ENCODE peak calls at places on chromosome 19, in seven cellular contexts. One of them, this sample, is unnamed.

GRCh38 chr19:34357431-34357830 is 7.6 kb upstream of the GPI start:
- DNase-seq in activated T-cell treated with anti-CD3 and anti-CD28 coated beads, Interleukin-2, amount 50 U/mL, for 24 hours: no peak
- DNase-seq in T1000: no peak
- DNase-seq in left colon: no peak
- DNase-seq in putamen: no peak
- DNase-seq in hepatic stellate cell: no peak
- DNase-seq in pancreas: no peak
- DNase-seq in this sample: no peak

GRCh38 chr19:49071860-49072547 is 495 bp downstream of the KCNA7 start:
- DNase-seq in activated T-cell treated with anti-CD3 and anti-CD28 coated beads, Interleukin-2, amount 50 U/mL, for 24 hours: peak; percentile 49
- DNase-seq in T1000: no peak
- DNase-seq in left colon: no peak
- DNase-seq in putamen: no peak
- DNase-seq in hepatic stellate cell: no peak
- DNase-seq in pancreas: no peak
- DNase-seq in this sample: no peak

GRCh38 chr19:53094749-53095575 is 8.3 kb downstream of the ZNF160 start:
- DNase-seq in activated T-cell treated with anti-CD3 and anti-CD28 coated beads, Interleukin-2, amount 50 U/mL, for 24 hours: no peak
- DNase-seq in T1000: no peak
- DNase-seq in left colon: no peak
- DNase-seq in putamen: no peak
- DNase-seq in hepatic stellate cell: no peak
- DNase-seq in pancreas: no peak
- DNase-seq in this sample: no peak

GRCh38 chr19:23823952-23824389 is 65.3 kb upstream of the ZNF681 start:
- DNase-seq in activated T-cell treated with anti-CD3 and anti-CD28 coated beads, Interleukin-2, amount 50 U/mL, for 24 hours: no peak
- DNase-seq in T1000: no peak
- DNase-seq in left colon: peak; percentile 41
- DNase-seq in putamen: no peak
- DNase-seq in hepatic stellate cell: no peak
- DNase-seq in pancreas: no peak
- DNase-seq in this sample: no peak

GRCh38 chr19:34236035-34236793 is 18.1 kb upstream of the GARRE1 start:
- DNase-seq in activated T-cell treated with anti-CD3 and anti-CD28 coated beads, Interleukin-2, amount 50 U/mL, for 24 hours: no peak
- DNase-seq in T1000: no peak
- DNase-seq in left colon: peak; percentile 50
- DNase-seq in putamen: no peak
- DNase-seq in hepatic stellate cell: no peak
- DNase-seq in pancreas: no peak
- DNase-seq in this sample: no peak

GRCh38 chr19:38003427-38004099 is 96.6 kb downstream of the SIPA1L3 start:
- DNase-seq in activated T-cell treated with anti-CD3 and anti-CD28 coated beads, Interleukin-2, amount 50 U/mL, for 24 hours: peak; percentile 57
- DNase-seq in T1000: peak; percentile 74
- DNase-seq in left colon: peak; percentile 52
- DNase-seq in putamen: peak; percentile 55
- DNase-seq in hepatic stellate cell: peak; percentile 45
- DNase-seq in pancreas: peak; percentile 61
- DNase-seq in this sample: peak; percentile 74

GRCh38 chr19:42281175-42282035 is 12.4 kb downstream of the CIC start:
- DNase-seq in activated T-cell treated with anti-CD3 and anti-CD28 coated beads, Interleukin-2, amount 50 U/mL, for 24 hours: peak; percentile 61
- DNase-seq in T1000: peak; percentile 14
- DNase-seq in left colon: peak; percentile 60
- DNase-seq in putamen: peak; percentile 78
- DNase-seq in hepatic stellate cell: no peak
- DNase-seq in pancreas: no peak
- DNase-seq in this sample: no peak

GRCh38 chr19:45768644-45769053 is 403 bp downstream of the SIX5 start:
- DNase-seq in activated T-cell treated with anti-CD3 and anti-CD28 coated beads, Interleukin-2, amount 50 U/mL, for 24 hours: no peak
- DNase-seq in T1000: peak; percentile 25
- DNase-seq in left colon: no peak
- DNase-seq in putamen: no peak
- DNase-seq in hepatic stellate cell: peak; percentile 57
- DNase-seq in pancreas: no peak
- DNase-seq in this sample: no peak

GRCh38 chr19:19319725-19320361 is 466 bp downstream of the SUGP1 start:
- DNase-seq in activated T-cell treated with anti-CD3 and anti-CD28 coated beads, Interleukin-2, amount 50 U/mL, for 24 hours: no peak
- DNase-seq in T1000: no peak
- DNase-seq in left colon: no peak
- DNase-seq in putamen: no peak
- DNase-seq in hepatic stellate cell: no peak
- DNase-seq in pancreas: no peak
- DNase-seq in this sample: no peak

GRCh38 chr19:12733369-12733896 is 1.1 kb downstream of the TRIR start:
- DNase-seq in activated T-cell treated with anti-CD3 and anti-CD28 coated beads, Interleukin-2, amount 50 U/mL, for 24 hours: peak; percentile 58
- DNase-seq in T1000: no peak
- DNase-seq in left colon: no peak
- DNase-seq in putamen: no peak
- DNase-seq in hepatic stellate cell: peak; percentile 68
- DNase-seq in pancreas: no peak
- DNase-seq in this sample: no peak

GRCh38 chr19:13441810-13442512 is 64.3 kb downstream of the CACNA1A start:
- DNase-seq in activated T-cell treated with anti-CD3 and anti-CD28 coated beads, Interleukin-2, amount 50 U/mL, for 24 hours: peak; percentile 41
- DNase-seq in T1000: no peak
- DNase-seq in left colon: no peak
- DNase-seq in putamen: no peak
- DNase-seq in hepatic stellate cell: peak; percentile 21
- DNase-seq in pancreas: peak; percentile 17
- DNase-seq in this sample: no peak

GRCh38 chr19:8343483-8343844 is 402 bp upstream of the KANK3 start:
- DNase-seq in activated T-cell treated with anti-CD3 and anti-CD28 coated beads, Interleukin-2, amount 50 U/mL, for 24 hours: no peak
- DNase-seq in T1000: no peak
- DNase-seq in left colon: no peak
- DNase-seq in putamen: no peak
- DNase-seq in hepatic stellate cell: no peak
- DNase-seq in pancreas: no peak
- DNase-seq in this sample: no peak

GRCh38 chr19:2816641-2817040 is 3.0 kb upstream of the ZNF554 start:
- DNase-seq in activated T-cell treated with anti-CD3 and anti-CD28 coated beads, Interleukin-2, amount 50 U/mL, for 24 hours: no peak
- DNase-seq in T1000: no peak
- DNase-seq in left colon: no peak
- DNase-seq in putamen: no peak
- DNase-seq in hepatic stellate cell: no peak
- DNase-seq in pancreas: no peak
- DNase-seq in this sample: no peak

GRCh38 chr19:43768273-43769050 is 12.3 kb downstream of the KCNN4 start:
- DNase-seq in activated T-cell treated with anti-CD3 and anti-CD28 coated beads, Interleukin-2, amount 50 U/mL, for 24 hours: no peak
- DNase-seq in T1000: no peak
- DNase-seq in left colon: peak; percentile 81
- DNase-seq in putamen: no peak
- DNase-seq in hepatic stellate cell: no peak
- DNase-seq in pancreas: no peak
- DNase-seq in this sample: peak; percentile 64

GRCh38 chr19:42540071-42540553 is 11.8 kb upstream of the CEACAM1 start:
- DNase-seq in activated T-cell treated with anti-CD3 and anti-CD28 coated beads, Interleukin-2, amount 50 U/mL, for 24 hours: no peak
- DNase-seq in T1000: no peak
- DNase-seq in left colon: no peak
- DNase-seq in putamen: no peak
- DNase-seq in hepatic stellate cell: no peak
- DNase-seq in pancreas: no peak
- DNase-seq in this sample: no peak

GRCh38 chr19:47086280-47086679 is 27.3 kb downstream of the ZC3H4 start:
- DNase-seq in activated T-cell treated with anti-CD3 and anti-CD28 coated beads, Interleukin-2, amount 50 U/mL, for 24 hours: no peak
- DNase-seq in T1000: no peak
- DNase-seq in left colon: no peak
- DNase-seq in putamen: no peak
- DNase-seq in hepatic stellate cell: no peak
- DNase-seq in pancreas: no peak
- DNase-seq in this sample: peak; percentile 52

GRCh38 chr19:32599736-32600157 is 18.8 kb downstream of the PDCD5 start:
- DNase-seq in activated T-cell treated with anti-CD3 and anti-CD28 coated beads, Interleukin-2, amount 50 U/mL, for 24 hours: no peak
- DNase-seq in T1000: no peak
- DNase-seq in left colon: no peak
- DNase-seq in putamen: no peak
- DNase-seq in hepatic stellate cell: peak; percentile 50
- DNase-seq in pancreas: no peak
- DNase-seq in this sample: no peak

GRCh38 chr19:41335467-41335866 is 18.3 kb downstream of the TGFB1 start:
- DNase-seq in activated T-cell treated with anti-CD3 and anti-CD28 coated beads, Interleukin-2, amount 50 U/mL, for 24 hours: no peak
- DNase-seq in T1000: no peak
- DNase-seq in left colon: no peak
- DNase-seq in putamen: no peak
- DNase-seq in hepatic stellate cell: no peak
- DNase-seq in pancreas: no peak
- DNase-seq in this sample: no peak

GRCh38 chr19:13881692-13882418 is 4.9 kb downstream of the NANOS3 start:
- DNase-seq in activated T-cell treated with anti-CD3 and anti-CD28 coated beads, Interleukin-2, amount 50 U/mL, for 24 hours: peak; percentile 68
- DNase-seq in T1000: no peak
- DNase-seq in left colon: no peak
- DNase-seq in putamen: no peak
- DNase-seq in hepatic stellate cell: peak; percentile 77
- DNase-seq in pancreas: no peak
- DNase-seq in this sample: no peak

GRCh38 chr19:57633832-57634131 is 814 bp downstream of the ZNF211 start:
- DNase-seq in activated T-cell treated with anti-CD3 and anti-CD28 coated beads, Interleukin-2, amount 50 U/mL, for 24 hours: no peak
- DNase-seq in T1000: no peak
- DNase-seq in left colon: no peak
- DNase-seq in putamen: no peak
- DNase-seq in hepatic stellate cell: no peak
- DNase-seq in pancreas: no peak
- DNase-seq in this sample: no peak

GRCh38 chr19:6766357-6767080 is 716 bp downstream of the SH2D3A start:
- DNase-seq in activated T-cell treated with anti-CD3 and anti-CD28 coated beads, Interleukin-2, amount 50 U/mL, for 24 hours: no peak
- DNase-seq in T1000: no peak
- DNase-seq in left colon: no peak
- DNase-seq in putamen: no peak
- DNase-seq in hepatic stellate cell: no peak
- DNase-seq in pancreas: no peak
- DNase-seq in this sample: no peak

GRCh38 chr19:5547881-5548280 is 19.9 kb downstream of the TINCR start:
- DNase-seq in activated T-cell treated with anti-CD3 and anti-CD28 coated beads, Interleukin-2, amount 50 U/mL, for 24 hours: no peak
- DNase-seq in T1000: no peak
- DNase-seq in left colon: no peak
- DNase-seq in putamen: no peak
- DNase-seq in hepatic stellate cell: peak; percentile 54
- DNase-seq in pancreas: no peak
- DNase-seq in this sample: no peak

GRCh38 chr19:21143846-21144245 is 2.0 kb downstream of the ZNF431 start:
- DNase-seq in activated T-cell treated with anti-CD3 and anti-CD28 coated beads, Interleukin-2, amount 50 U/mL, for 24 hours: no peak
- DNase-seq in T1000: no peak
- DNase-seq in left colon: no peak
- DNase-seq in putamen: no peak
- DNase-seq in hepatic stellate cell: no peak
- DNase-seq in pancreas: no peak
- DNase-seq in this sample: no peak

GRCh38 chr19:27774337-27774736 is 1438.6 kb downstream of the UQCRFS1 start:
- DNase-seq in activated T-cell treated with anti-CD3 and anti-CD28 coated beads, Interleukin-2, amount 50 U/mL, for 24 hours: no peak
- DNase-seq in T1000: no peak
- DNase-seq in left colon: no peak
- DNase-seq in putamen: no peak
- DNase-seq in hepatic stellate cell: no peak
- DNase-seq in pancreas: no peak
- DNase-seq in this sample: no peak

GRCh38 chr19:3821857-3822364 is 35.7 kb upstream of the MATK start:
- DNase-seq in activated T-cell treated with anti-CD3 and anti-CD28 coated beads, Interleukin-2, amount 50 U/mL, for 24 hours: peak; percentile 98
- DNase-seq in T1000: no peak
- DNase-seq in left colon: no peak
- DNase-seq in putamen: no peak
- DNase-seq in hepatic stellate cell: peak; percentile 77
- DNase-seq in pancreas: no peak
- DNase-seq in this sample: peak; percentile 71

GRCh38 chr19:30227661-30228112 is 144.5 kb upstream of the ZNF536 start:
- DNase-seq in activated T-cell treated with anti-CD3 and anti-CD28 coated beads, Interleukin-2, amount 50 U/mL, for 24 hours: peak; percentile 66
- DNase-seq in T1000: no peak
- DNase-seq in left colon: no peak
- DNase-seq in putamen: peak; percentile 84
- DNase-seq in hepatic stellate cell: peak; percentile 75
- DNase-seq in pancreas: peak; percentile 62
- DNase-seq in this sample: peak; percentile 76

GRCh38 chr19:16739546-16739945 is 19.9 kb downstream of the NWD1 start:
- DNase-seq in activated T-cell treated with anti-CD3 and anti-CD28 coated beads, Interleukin-2, amount 50 U/mL, for 24 hours: no peak
- DNase-seq in T1000: no peak
- DNase-seq in left colon: no peak
- DNase-seq in putamen: no peak
- DNase-seq in hepatic stellate cell: no peak
- DNase-seq in pancreas: no peak
- DNase-seq in this sample: no peak

GRCh38 chr19:3039125-3039524 is 10.0 kb upstream of the TLE2 start:
- DNase-seq in activated T-cell treated with anti-CD3 and anti-CD28 coated beads, Interleukin-2, amount 50 U/mL, for 24 hours: no peak
- DNase-seq in T1000: no peak
- DNase-seq in left colon: no peak
- DNase-seq in putamen: no peak
- DNase-seq in hepatic stellate cell: no peak
- DNase-seq in pancreas: no peak
- DNase-seq in this sample: no peak

GRCh38 chr19:31639306-31639705 is 290.1 kb upstream of the TSHZ3 start:
- DNase-seq in activated T-cell treated with anti-CD3 and anti-CD28 coated beads, Interleukin-2, amount 50 U/mL, for 24 hours: no peak
- DNase-seq in T1000: no peak
- DNase-seq in left colon: no peak
- DNase-seq in putamen: no peak
- DNase-seq in hepatic stellate cell: no peak
- DNase-seq in pancreas: no peak
- DNase-seq in this sample: no peak

GRCh38 chr19:17332677-17333581 is 1.7 kb downstream of the ANO8 start:
- DNase-seq in activated T-cell treated with anti-CD3 and anti-CD28 coated beads, Interleukin-2, amount 50 U/mL, for 24 hours: no peak
- DNase-seq in T1000: peak; percentile 49
- DNase-seq in left colon: no peak
- DNase-seq in putamen: no peak
- DNase-seq in hepatic stellate cell: no peak
- DNase-seq in pancreas: no peak
- DNase-seq in this sample: no peak

GRCh38 chr19:41707502-41707812 is 969 bp upstream of the CEACAM5 start:
- DNase-seq in activated T-cell treated with anti-CD3 and anti-CD28 coated beads, Interleukin-2, amount 50 U/mL, for 24 hours: no peak
- DNase-seq in T1000: no peak
- DNase-seq in left colon: peak; percentile 57
- DNase-seq in putamen: no peak
- DNase-seq in hepatic stellate cell: no peak
- DNase-seq in pancreas: no peak
- DNase-seq in this sample: no peak

GRCh38 chr19:35248310-35249145 is at the start of gene LSR:
- DNase-seq in activated T-cell treated with anti-CD3 and anti-CD28 coated beads, Interleukin-2, amount 50 U/mL, for 24 hours: peak; percentile 82
- DNase-seq in T1000: no peak
- DNase-seq in left colon: peak; percentile 93
- DNase-seq in putamen: no peak
- DNase-seq in hepatic stellate cell: no peak
- DNase-seq in pancreas: peak; percentile 95
- DNase-seq in this sample: peak; percentile 87

GRCh38 chr19:32317045-32317444 is 28.4 kb upstream of the ZNF507 start:
- DNase-seq in activated T-cell treated with anti-CD3 and anti-CD28 coated beads, Interleukin-2, amount 50 U/mL, for 24 hours: no peak
- DNase-seq in T1000: no peak
- DNase-seq in left colon: no peak
- DNase-seq in putamen: no peak
- DNase-seq in hepatic stellate cell: no peak
- DNase-seq in pancreas: no peak
- DNase-seq in this sample: no peak

GRCh38 chr19:48997972-48998371 is 4.3 kb downstream of the RUVBL2 start:
- DNase-seq in activated T-cell treated with anti-CD3 and anti-CD28 coated beads, Interleukin-2, amount 50 U/mL, for 24 hours: peak; percentile 58
- DNase-seq in T1000: no peak
- DNase-seq in left colon: no peak
- DNase-seq in putamen: no peak
- DNase-seq in hepatic stellate cell: no peak
- DNase-seq in pancreas: no peak
- DNase-seq in this sample: no peak

GRCh38 chr19:33957804-33958203 is 161.1 kb downstream of the KCTD15 start:
- DNase-seq in activated T-cell treated with anti-CD3 and anti-CD28 coated beads, Interleukin-2, amount 50 U/mL, for 24 hours: no peak
- DNase-seq in T1000: no peak
- DNase-seq in left colon: no peak
- DNase-seq in putamen: no peak
- DNase-seq in hepatic stellate cell: no peak
- DNase-seq in pancreas: no peak
- DNase-seq in this sample: no peak

GRCh38 chr19:55689366-55690108 is 14.5 kb downstream of the EPN1 start:
- DNase-seq in activated T-cell treated with anti-CD3 and anti-CD28 coated beads, Interleukin-2, amount 50 U/mL, for 24 hours: no peak
- DNase-seq in T1000: no peak
- DNase-seq in left colon: peak; percentile 36
- DNase-seq in putamen: no peak
- DNase-seq in hepatic stellate cell: no peak
- DNase-seq in pancreas: no peak
- DNase-seq in this sample: peak; percentile 77

GRCh38 chr19:45469835-45470146 is 2.0 kb downstream of the FOSB start:
- DNase-seq in activated T-cell treated with anti-CD3 and anti-CD28 coated beads, Interleukin-2, amount 50 U/mL, for 24 hours: no peak
- DNase-seq in T1000: peak; percentile 74
- DNase-seq in left colon: no peak
- DNase-seq in putamen: no peak
- DNase-seq in hepatic stellate cell: no peak
- DNase-seq in pancreas: no peak
- DNase-seq in this sample: no peak

GRCh38 chr19:56687036-56687435 is 15.5 kb upstream of the ZNF835 start:
- DNase-seq in activated T-cell treated with anti-CD3 and anti-CD28 coated beads, Interleukin-2, amount 50 U/mL, for 24 hours: no peak
- DNase-seq in T1000: no peak
- DNase-seq in left colon: no peak
- DNase-seq in putamen: no peak
- DNase-seq in hepatic stellate cell: no peak
- DNase-seq in pancreas: no peak
- DNase-seq in this sample: no peak

This sample was measured in left lung.